ENCODE peak calls at places on chromosome 6, in four cellular contexts. Z, L, Y and D are unnamed samples.

GRCh38 chr6:14276667-14277404 is 159.3 kb downstream of the CD83 start:
- DNase-seq in Z (no peak), L (no peak), Y (no peak), D (no peak)

GRCh38 chr6:46730918-46731461 is 4.2 kb downstream of the PLA2G7 start:
- DNase-seq in Z (no peak), L (no peak), Y (no peak), D (no peak)

GRCh38 chr6:169965657-169966311 is 214.4 kb downstream of the ERMARD start:
- DNase-seq in Z (no peak), L (no peak), Y (peak), D (no peak)

GRCh38 chr6:41505084-41506049 is 40.8 kb upstream of the FOXP4 start:
- DNase-seq in Z (peak), L (no peak), Y (peak), D (no peak)

GRCh38 chr6:34462561-34462971 is 3.3 kb upstream of the PACSIN1 start:
- DNase-seq in Z (peak), L (peak), Y (no peak), D (peak)

GRCh38 chr6:4644962-4645361 is 131.2 kb upstream of the CDYL start:
- DNase-seq in Z (no peak), L (no peak), Y (no peak), D (no peak)

GRCh38 chr6:139834232-139834631 is 459.8 kb upstream of the CITED2 start:
- DNase-seq in Z (no peak), L (no peak), Y (no peak), D (no peak)

GRCh38 chr6:125195526-125195925 is 42.0 kb downstream of the TPD52L1 start:
- DNase-seq in Z (no peak), L (no peak), Y (no peak), D (no peak)

GRCh38 chr6:128156315-128157111 is 255.7 kb upstream of the THEMIS start:
- DNase-seq in Z (no peak), L (no peak), Y (no peak), D (no peak)

GRCh38 chr6:158611600-158612041 is 32.9 kb downstream of the DYNLT1 start:
- DNase-seq in Z (no peak), L (no peak), Y (no peak), D (no peak)

GRCh38 chr6:149896491-149896890 is 1.4 kb downstream of the RAET1E start:
- DNase-seq in Z (no peak), L (no peak), Y (no peak), D (no peak)

GRCh38 chr6:7813704-7814103 is 87.8 kb downstream of the BMP6 start:
- DNase-seq in Z (no peak), L (peak), Y (no peak), D (no peak)

GRCh38 chr6:72580281-72580940 is 41.5 kb upstream of the KCNQ5 start:
- DNase-seq in Z (no peak), L (peak), Y (no peak), D (peak)

GRCh38 chr6:152745509-152746171 is 5.0 kb upstream of the VIP start:
- DNase-seq in Z (no peak), L (no peak), Y (no peak), D (no peak)

GRCh38 chr6:35718911-35719381 is 17.9 kb upstream of the ARMC12 start:
- DNase-seq in Z (no peak), L (no peak), Y (peak), D (no peak)

GRCh38 chr6:149318581-149319286 is 1.2 kb downstream of the TAB2 start:
- DNase-seq in Z (peak), L (no peak), Y (peak), D (no peak)

GRCh38 chr6:30915591-30915946 is 1.5 kb downstream of the VARS2 start:
- DNase-seq in Z (peak), L (peak), Y (no peak), D (peak)

GRCh38 chr6:149436647-149437046 is 36.6 kb downstream of the SUMO4 start:
- DNase-seq in Z (no peak), L (no peak), Y (no peak), D (no peak)

GRCh38 chr6:6277418-6277817 is 43.0 kb downstream of the F13A1 start:
- DNase-seq in Z (no peak), L (peak), Y (no peak), D (no peak)

GRCh38 chr6:150575840-150576239 is 23.8 kb upstream of the PLEKHG1 start:
- DNase-seq in Z (no peak), L (no peak), Y (no peak), D (no peak)

GRCh38 chr6:125041740-125042459 is 79.7 kb downstream of the RNF217 start:
- DNase-seq in Z (no peak), L (no peak), Y (no peak), D (no peak)

GRCh38 chr6:109465772-109466171 is 10.2 kb upstream of the MICAL1 start:
- DNase-seq in Z (no peak), L (no peak), Y (no peak), D (no peak)

GRCh38 chr6:42352856-42353564 is 98.7 kb downstream of the TRERF1 start:
- DNase-seq in Z (peak), L (peak), Y (peak), D (peak)

GRCh38 chr6:42960243-42961019 is at the start of gene GNMT:
- DNase-seq in Z (peak), L (peak), Y (peak), D (no peak)

GRCh38 chr6:90285611-90286381 is 10.8 kb downstream of the BACH2 start:
- DNase-seq in Z (peak), L (peak), Y (peak), D (peak)

GRCh38 chr6:147127587-147127986 is 76.6 kb upstream of the STXBP5 start:
- DNase-seq in Z (no peak), L (no peak), Y (no peak), D (no peak)

GRCh38 chr6:55955684-55956083 is 80.3 kb upstream of the BMP5 start:
- DNase-seq in Z (no peak), L (no peak), Y (no peak), D (no peak)

GRCh38 chr6:9537381-9537780 is 877.5 kb downstream of the TFAP2A start:
- DNase-seq in Z (no peak), L (no peak), Y (no peak), D (no peak)

GRCh38 chr6:146357578-146358340 is 185.9 kb upstream of the RAB32 start:
- DNase-seq in Z (no peak), L (peak), Y (no peak), D (peak)

GRCh38 chr6:43006251-43006650 is 7.5 kb downstream of the MEA1 start:
- DNase-seq in Z (no peak), L (no peak), Y (no peak), D (no peak)

GRCh38 chr6:15400572-15401004 is 154.7 kb downstream of the JARID2 start:
- DNase-seq in Z (peak), L (peak), Y (peak), D (no peak)

GRCh38 chr6:108518714-108519576 is 41.8 kb upstream of the FOXO3 start:
- DNase-seq in Z (no peak), L (peak), Y (no peak), D (peak)

GRCh38 chr6:135052939-135053338 is 1.7 kb downstream of the HBS1L start:
- DNase-seq in Z (no peak), L (no peak), Y (no peak), D (no peak)

GRCh38 chr6:135056632-135057031 is 2.0 kb upstream of the HBS1L start:
- DNase-seq in Z (no peak), L (no peak), Y (no peak), D (no peak)

GRCh38 chr6:135054238-135054574 is 416 bp downstream of the HBS1L start:
- DNase-seq in Z (no peak), L (peak), Y (no peak), D (peak)

GRCh38 chr6:135053433-135053832 is 1.2 kb downstream of the HBS1L start:
- DNase-seq in Z (no peak), L (no peak), Y (no peak), D (no peak)

GRCh38 chr6:135054575-135055498 is at the start of gene HBS1L:
- DNase-seq in Z (peak), L (peak), Y (peak), D (peak)
- TF ChIP-seq POLR2A in Z (peak), L (peak), Y (peak), D (peak)

GRCh38 chr6:134176283-134176975 is 124.0 kb upstream of the SLC2A12 start:
- DNase-seq in Z (peak), L (no peak), Y (peak), D (no peak)

GRCh38 chr6:134173936-134174789 is 121.7 kb upstream of the SLC2A12 start:
- DNase-seq in Z (peak), L (peak), Y (peak), D (no peak)

GRCh38 chr6:134177236-134177635 is 124.8 kb upstream of the SLC2A12 start:
- DNase-seq in Z (no peak), L (no peak), Y (no peak), D (no peak)

GRCh38 chr6:134174790-134175531 is 122.5 kb upstream of the SLC2A12 start:
- DNase-seq in Z (peak), L (peak), Y (peak), D (peak)

GRCh38 chr6:134175532-134176282 is 123.3 kb upstream of the SLC2A12 start:
- DNase-seq in Z (peak), L (peak), Y (peak), D (no peak)
- TF ChIP-seq POLR2A in Z (no peak), L (peak), Y (no peak), D (peak)

GRCh38 chr6:26273673-26274595 is 91.1 kb upstream of the BTN3A2 start:
- DNase-seq in Z (no peak), L (no peak), Y (no peak), D (no peak)
- TF ChIP-seq POLR2A in Z (peak), L (no peak), Y (no peak), D (no peak)

GRCh38 chr6:44476849-44477248 is 89.3 kb downstream of the CDC5L start:
- DNase-seq in Z (no peak), L (no peak), Y (no peak), D (no peak)
- TF ChIP-seq POLR2A in Z (no peak), L (no peak), Y (no peak), D (no peak)